ENCODE peak calls at places on chromosomes 12 and 14, in six cellular contexts. Q, Y, N, T, W and C are unnamed samples.

GRCh38 chr14:90632451-90632850 is 183.8 kb downstream of the TTC7B start:
- DNase-seq in Q (no peak), Y (no peak), N (no peak), T (no peak), W (no peak), C (no peak)

GRCh38 chr12:24366514-24366913 is 417.0 kb upstream of the SOX5 start:
- DNase-seq in Q (no peak), Y (no peak), N (no peak), T (no peak), W (no peak), C (no peak)

GRCh38 chr12:19150273-19150895 is 20.9 kb downstream of the PLEKHA5 start:
- DNase-seq in Q (no peak), Y (no peak), N (no peak), T (peak), W (no peak), C (no peak)

GRCh38 chr12:112973712-112974305 is 4.5 kb upstream of the OAS2 start:
- DNase-seq in Q (no peak), Y (no peak), N (peak), T (no peak), W (no peak), C (no peak)

GRCh38 chr12:101040936-101041335 is 169.1 kb downstream of the SLC5A8 start:
- DNase-seq in Q (no peak), Y (no peak), N (no peak), T (no peak), W (no peak), C (no peak)

GRCh38 chr14:71138236-71139057 is 231.2 kb downstream of the PCNX1 start:
- DNase-seq in Q (no peak), Y (no peak), N (no peak), T (no peak), W (no peak), C (no peak)

GRCh38 chr12:59044791-59045190 is 124.5 kb upstream of the LRIG3 start:
- DNase-seq in Q (no peak), Y (no peak), N (no peak), T (no peak), W (no peak), C (no peak)

GRCh38 chr14:97710726-97711125 is 913.5 kb downstream of the VRK1 start:
- DNase-seq in Q (no peak), Y (no peak), N (no peak), T (no peak), W (no peak), C (no peak)

GRCh38 chr14:93532550-93532949 is 101.8 kb downstream of the UNC79 start:
- DNase-seq in Q (no peak), Y (no peak), N (no peak), T (no peak), W (no peak), C (no peak)

GRCh38 chr12:3202734-3203446 is 125.7 kb downstream of the TSPAN9 start:
- DNase-seq in Q (peak), Y (peak), N (peak), T (peak), W (peak), C (no peak)

GRCh38 chr12:13680916-13681315 is 300.5 kb downstream of the GRIN2B start:
- DNase-seq in Q (no peak), Y (no peak), N (no peak), T (no peak), W (no peak), C (no peak)

GRCh38 chr12:3446235-3446634 is 44.8 kb upstream of the PRMT8 start:
- DNase-seq in Q (no peak), Y (no peak), N (no peak), T (no peak), W (no peak), C (no peak)

GRCh38 chr14:32494566-32495434 is 165.7 kb downstream of the AKAP6 start:
- DNase-seq in Q (no peak), Y (peak), N (no peak), T (no peak), W (no peak), C (no peak)

GRCh38 chr14:68111733-68112270 is 292.2 kb downstream of the RAD51B start:
- DNase-seq in Q (no peak), Y (no peak), N (no peak), T (no peak), W (no peak), C (no peak)

GRCh38 chr14:69634871-69635270 is 23.5 kb downstream of the SUSD6 start:
- DNase-seq in Q (no peak), Y (no peak), N (no peak), T (no peak), W (no peak), C (no peak)

GRCh38 chr12:123250471-123251383 is 17.5 kb downstream of the MTRFR start:
- DNase-seq in Q (no peak), Y (no peak), N (peak), T (no peak), W (no peak), C (no peak)

GRCh38 chr12:53824001-53824716 is 72.4 kb upstream of the CISTR start:
- DNase-seq in Q (no peak), Y (no peak), N (no peak), T (no peak), W (no peak), C (no peak)

GRCh38 chr12:50988871-50989270 is 36.5 kb downstream of the HIGD1C start:
- DNase-seq in Q (no peak), Y (no peak), N (no peak), T (no peak), W (no peak), C (no peak)

GRCh38 chr12:27488479-27488878 is 35.5 kb upstream of the PPFIBP1 start:
- DNase-seq in Q (no peak), Y (no peak), N (no peak), T (no peak), W (no peak), C (no peak)

GRCh38 chr12:4228122-4228580 is 45.4 kb upstream of the CCND2 start:
- DNase-seq in Q (no peak), Y (no peak), N (no peak), T (no peak), W (no peak), C (no peak)

GRCh38 chr12:106580671-106581508 is 1.9 kb upstream of the RFX4 start:
- DNase-seq in Q (no peak), Y (no peak), N (no peak), T (no peak), W (no peak), C (no peak)

GRCh38 chr14:92984896-92985295 is 61.9 kb downstream of the CHGA start:
- DNase-seq in Q (no peak), Y (no peak), N (no peak), T (no peak), W (no peak), C (no peak)

GRCh38 chr14:92586001-92586947 is 72.7 kb downstream of the RIN3 start:
- DNase-seq in Q (no peak), Y (peak), N (no peak), T (peak), W (no peak), C (no peak)

GRCh38 chr14:103031566-103031911 is 25.8 kb downstream of the CDC42BPB start:
- DNase-seq in Q (no peak), Y (no peak), N (no peak), T (no peak), W (no peak), C (no peak)

GRCh38 chr12:53093777-53094393 is 3.6 kb upstream of the IGFBP6 start:
- DNase-seq in Q (no peak), Y (no peak), N (no peak), T (no peak), W (no peak), C (no peak)

GRCh38 chr14:99381688-99382060 is 99.0 kb downstream of the SETD3 start:
- DNase-seq in Q (no peak), Y (no peak), N (no peak), T (no peak), W (no peak), C (no peak)

GRCh38 chr12:40055227-40055579 is 50.7 kb downstream of the SLC2A13 start:
- DNase-seq in Q (no peak), Y (no peak), N (no peak), T (no peak), W (no peak), C (no peak)

GRCh38 chr12:45634273-45634917 is 95.1 kb upstream of the ARID2 start:
- DNase-seq in Q (no peak), Y (no peak), N (no peak), T (no peak), W (no peak), C (no peak)

GRCh38 chr14:54568821-54569591 is 2.1 kb downstream of the SAMD4A start:
- DNase-seq in Q (no peak), Y (peak), N (no peak), T (peak), W (no peak), C (no peak)

GRCh38 chr14:49766839-49767238 is 1.1 kb upstream of the KLHDC2 start:
- DNase-seq in Q (no peak), Y (no peak), N (no peak), T (peak), W (peak), C (no peak)

GRCh38 chr14:22819191-22819988 is 4.2 kb upstream of the SLC7A7 start:
- DNase-seq in Q (no peak), Y (peak), N (no peak), T (peak), W (peak), C (no peak)